ENCODE peak calls at places on chromosomes 7 and 10, in ten cellular contexts. I is cardiac fibroblast; C is coronary artery; X is kidney epithelial cell; M is HEK293T; H is hippocampal formation; A is activated T-helper 1 cell treated with anti-CD3 and anti-CD28 coated beads, Interleukin-12 subunit alpha, Interleukin-12 subunit beta, Interleukin-2, Interleukin-4 antibody, amounts not matched to agents 30 ng/mL and 10 ng/mL and 1 ng/mL, durations not matched to agents 14 hours and 24 hours and 36 hours; Y is AG08396; Z is stimulated activated CD4-positive, alpha-beta T cell treated with anti-CD3 and anti-CD28 coated beads, Interleukin-4, amount 100 ng/mL, for 48 hours; J is Daoy. B is an unnamed sample.

GRCh38 chr10:72099054-72099921 is 10.9 kb upstream of the SPOCK2 start:
- DNase-seq in I (peak; percentile 10), C (no peak), X (no peak), M (no peak), H (no peak), A (no peak), Y (no peak), Z (no peak), J (no peak), B (no peak)

GRCh38 chr7:24734306-24734705 is 23.0 kb downstream of the GSDME start:
- DNase-seq in I (peak; percentile 53), C (no peak), X (no peak), M (no peak), H (no peak), A (no peak), Y (no peak), Z (no peak), J (no peak), B (no peak)

GRCh38 chr10:113142601-113143000 is 192.6 kb downstream of the TCF7L2 start:
- DNase-seq in I (no peak), C (no peak), X (no peak), M (peak; percentile 55), H (no peak), A (no peak), Y (no peak), Z (no peak), J (no peak), B (no peak)

GRCh38 chr7:134618756-134619530 is 27.7 kb upstream of the BPGM start:
- DNase-seq in I (peak; percentile 56), C (no peak), X (no peak), M (no peak), H (no peak), A (no peak), Y (peak; percentile 17), Z (no peak), J (peak; percentile 59), B (no peak)

GRCh38 chr10:51733061-51733460 is 33.7 kb upstream of the CSTF2T start:
- DNase-seq in I (peak; percentile 21), C (no peak), X (no peak), M (no peak), H (no peak), A (no peak), Y (peak; percentile 13), Z (no peak), J (no peak), B (no peak)

GRCh38 chr10:75272896-75273295 is 37.1 kb upstream of the COMTD1 start:
- DNase-seq in I (no peak), C (no peak), X (no peak), M (no peak), H (no peak), A (no peak), Y (peak; percentile 65), Z (no peak), J (no peak), B (no peak)

GRCh38 chr7:25619963-25620799 is 391.9 kb upstream of the NPVF start:
- DNase-seq in I (peak; percentile 49), C (no peak), X (no peak), M (no peak), H (peak; percentile 57), A (no peak), Y (no peak), Z (no peak), J (no peak), B (peak; percentile 15)

GRCh38 chr10:117830832-117831231 is 215.9 kb downstream of the RAB11FIP2 start:
- DNase-seq in I (no peak), C (no peak), X (no peak), M (no peak), H (no peak), A (peak; percentile 17), Y (no peak), Z (peak; percentile 7), J (no peak), B (peak; percentile 0)

GRCh38 chr10:3935141-3935540 is 150.1 kb upstream of the KLF6 start:
- DNase-seq in I (peak; percentile 90), C (peak; percentile 88), X (no peak), M (no peak), H (no peak), A (peak; percentile 75), Y (peak; percentile 85), Z (peak; percentile 49), J (peak; percentile 56), B (no peak)

GRCh38 chr10:84987039-84987438 is 658.6 kb downstream of the CCSER2 start:
- DNase-seq in I (no peak), C (no peak), X (no peak), M (no peak), H (no peak), A (no peak), Y (no peak), Z (no peak), J (no peak), B (no peak)

GRCh38 chr7:116679495-116679894 is 7.5 kb downstream of the MET start:
- DNase-seq in I (no peak), C (no peak), X (no peak), M (no peak), H (no peak), A (no peak), Y (no peak), Z (no peak), J (peak; percentile 66), B (no peak)

GRCh38 chr10:123150986-123151738 is 3.0 kb upstream of the BUB3 start:
- DNase-seq in I (no peak), C (no peak), X (no peak), M (no peak), H (no peak), A (no peak), Y (peak; percentile 13), Z (no peak), J (no peak), B (no peak)

GRCh38 chr10:33326897-33327296 is 7.6 kb downstream of the NRP1 start:
- DNase-seq in I (peak; percentile 33), C (no peak), X (no peak), M (no peak), H (no peak), A (no peak), Y (no peak), Z (no peak), J (no peak), B (no peak)

GRCh38 chr10:47099445-47099844 is 188.2 kb downstream of the PTPN20 start:
- DNase-seq in I (no peak), C (peak; percentile 33), X (no peak), M (no peak), H (no peak), A (no peak), Y (no peak), Z (no peak), J (no peak), B (no peak)

GRCh38 chr7:117873056-117873932 is at the start of gene CTTNBP2:
- DNase-seq in I (peak; percentile 50), C (peak; percentile 73), X (no peak), M (peak; percentile 60), H (peak; percentile 52), A (no peak), Y (peak; percentile 81), Z (no peak), J (peak; percentile 79), B (no peak)

GRCh38 chr10:126243976-126244375 is 144.3 kb downstream of the ADAM12 start:
- DNase-seq in I (peak; percentile 71), C (no peak), X (peak; percentile 59), M (no peak), H (no peak), A (no peak), Y (peak; percentile 66), Z (no peak), J (peak; percentile 88), B (no peak)

GRCh38 chr10:112564337-112564736 is 117.3 kb downstream of the VTI1A start:
- DNase-seq in I (no peak), C (no peak), X (no peak), M (no peak), H (no peak), A (no peak), Y (no peak), Z (no peak), J (no peak), B (no peak)

B was measured in CD8-positive, alpha-beta T cell.